ENCODE peak calls at places on chromosome 15, in four cellular contexts. L is HepG2, K is K562, N is WTC11. D is an unnamed sample.

GRCh38 chr15:74976159-74976558 is 19.2 kb upstream of the SCAMP5 start:
- DNase-seq in K (no peak), L (no peak), N (no peak), D (no peak)

GRCh38 chr15:58497036-58497785 is 65.4 kb downstream of the LIPC start:
- DNase-seq in K (no peak), N (no peak), L (no peak), D (no peak)

GRCh38 chr15:53836618-53837017 is 77.2 kb upstream of the WDR72 start:
- DNase-seq in K (no peak), N (no peak), L (peak; percentile 22), D (no peak)

GRCh38 chr15:41690636-41691035 is 30.4 kb downstream of the MGA start:
- DNase-seq in L (peak; percentile 41), K (peak; percentile 63), N (no peak), D (no peak)

GRCh38 chr15:41160639-41161315 is 44.7 kb upstream of the INO80 start:
- DNase-seq in L (no peak), K (no peak), N (no peak), D (no peak)

GRCh38 chr15:75089781-75090734 is 66.7 kb downstream of the PPCDC start:
- DNase-seq in L (no peak), N (no peak), K (peak; percentile 40), D (no peak)

GRCh38 chr15:32994810-32995424 is 199.6 kb downstream of the FMN1 start:
- DNase-seq in N (no peak), K (peak; percentile 24), L (peak; percentile 7), D (peak; percentile 8)

GRCh38 chr15:77455696-77456293 is 35.1 kb downstream of the HMG20A start:
- DNase-seq in K (no peak), N (no peak), L (no peak), D (no peak)

GRCh38 chr15:85800460-85801123 is 5.9 kb upstream of the KLHL25 start:
- DNase-seq in L (peak; percentile 78), N (no peak), K (no peak), D (no peak)

GRCh38 chr15:101000271-101000681 is 81.1 kb downstream of the LRRK1 start:
- DNase-seq in L (no peak), N (no peak), K (no peak), D (no peak)

GRCh38 chr15:64847876-64848716 is 6.4 kb downstream of the PLEKHO2 start:
- DNase-seq in L (peak; percentile 79), K (no peak), N (no peak), D (no peak)

GRCh38 chr15:88647362-88648105 is 8.7 kb downstream of the ISG20 start:
- DNase-seq in N (no peak), K (no peak), L (no peak), D (no peak)

GRCh38 chr15:99057697-99058420 is 47.0 kb upstream of the SYNM start:
- DNase-seq in N (no peak), K (no peak), L (no peak), D (no peak)

GRCh38 chr15:90063733-90064247 is 38.5 kb downstream of the IDH2 start:
- DNase-seq in K (peak; percentile 63), L (no peak), N (no peak), D (no peak)

GRCh38 chr15:78050851-78051250 is 26.7 kb downstream of the TBC1D2B start:
- DNase-seq in K (no peak), L (no peak), N (no peak), D (no peak)

GRCh38 chr15:80072285-80072684 is 12.8 kb downstream of the ZFAND6 start:
- DNase-seq in K (peak; percentile 88), L (peak; percentile 91), N (no peak), D (peak; percentile 68)

GRCh38 chr15:64619880-64620839 is 155.2 kb downstream of the RBPMS2 start:
- DNase-seq in N (no peak), K (no peak), L (no peak), D (no peak)

GRCh38 chr15:32918481-32919026 is 200.8 kb downstream of the GREM1 start:
- DNase-seq in N (no peak), L (no peak), K (no peak), D (no peak)

GRCh38 chr15:47288794-47289193 is 428.5 kb upstream of the SEMA6D start:
- DNase-seq in N (no peak), L (no peak), K (no peak), D (no peak)

GRCh38 chr15:25054943-25055342 is 100.2 kb downstream of the SNRPN start:
- DNase-seq in K (no peak), L (no peak), N (no peak), D (no peak)

GRCh38 chr15:80861776-80862175 is 82.6 kb downstream of the CEMIP start:
- DNase-seq in L (no peak), N (no peak), K (no peak), D (no peak)

DNA sequence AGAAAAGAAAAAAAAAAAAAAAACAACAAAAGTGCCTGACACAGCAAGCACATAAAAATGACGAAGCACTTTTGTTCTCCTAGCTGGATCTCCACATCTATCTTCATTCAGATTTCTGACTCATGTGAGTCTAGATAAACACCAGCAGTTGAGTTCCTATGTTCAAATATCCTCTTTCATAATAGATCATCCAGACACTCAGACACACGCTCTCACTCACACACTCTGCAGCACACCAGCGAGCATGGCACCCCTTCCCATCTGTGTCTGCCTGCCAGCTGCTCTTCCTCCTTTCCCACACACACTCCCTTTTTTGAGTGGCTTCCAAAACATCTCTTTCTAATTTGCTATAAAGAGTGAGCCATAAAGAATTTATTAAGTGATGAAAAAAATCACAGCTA is 19.8 kb upstream of the CELF6 start:
- DNase-seq in N (no peak), K (peak; percentile 34), L (peak; percentile 47), D (no peak)
- TF ChIP-seq ELF4 in N (no peak), K (peak; percentile 20), L (no peak), D (no peak)

GRCh38 chr15:94877833-94878232 is 646.5 kb downstream of the MCTP2 start:
- DNase-seq in K (no peak), L (no peak), N (no peak), D (no peak)
- TF ChIP-seq ELF4 in K (no peak), L (no peak), N (no peak), D (no peak)

GRCh38 chr15:35194296-35194695 is 109.2 kb upstream of the NANOGP8 start:
- DNase-seq in L (no peak), K (no peak), N (no peak), D (no peak)
- TF ChIP-seq ELF4 in L (no peak), K (no peak), N (no peak), D (no peak)

DNA sequence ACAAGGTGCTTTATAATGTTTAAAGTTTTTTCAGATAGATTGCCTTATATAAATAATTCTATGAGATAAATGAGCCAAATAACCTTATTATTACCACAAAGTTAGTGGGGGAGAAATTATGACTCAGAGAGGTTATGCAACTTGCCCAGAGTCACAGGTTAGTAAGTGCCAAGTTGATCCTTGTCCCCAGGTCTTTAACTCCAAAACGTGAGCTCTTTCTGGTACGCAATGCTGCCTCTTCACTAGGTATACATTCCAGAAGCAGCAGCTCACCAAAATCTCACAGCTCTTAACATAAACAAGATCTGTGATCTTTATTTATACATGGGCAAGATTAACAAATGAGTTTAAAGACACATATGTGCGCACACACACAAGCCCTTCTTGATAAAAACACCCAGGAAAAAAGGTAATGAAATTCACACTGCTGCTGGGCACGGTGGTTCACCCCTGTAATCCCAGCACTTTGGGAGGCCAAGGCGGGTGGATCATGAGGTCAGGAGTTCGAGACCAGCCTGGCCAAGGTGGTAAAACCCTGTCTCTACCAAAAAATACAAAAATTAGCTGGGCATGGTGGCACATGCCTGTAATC is 59.8 kb upstream of the NR2F2 start:
- DNase-seq in N (no peak), L (peak; percentile 87), K (no peak), D (no peak)
- TF ChIP-seq ELF4 in N (no peak), L (no peak), K (no peak), D (no peak)